ENCODE peak calls at places on chromosomes 13 and 19, in four cellular contexts. C is GM20000, B is breast epithelium, E is AG09319. L is an unnamed sample.

GRCh38 chr19:56810260-56810659 is 30.3 kb downstream of the PEG3 start:
- DNase-seq in C (no peak), B (no peak), E (no peak), L (no peak)

GRCh38 chr13:100835695-100836094 is 161.1 kb upstream of the TMTC4 start:
- DNase-seq in C (no peak), B (no peak), E (no peak), L (no peak)

GRCh38 chr19:42553292-42554045 is 25.2 kb upstream of the CEACAM1 start:
- DNase-seq in C (no peak), B (no peak), E (peak; percentile 32), L (no peak)

GRCh38 chr13:114108894-114109293 is 23.5 kb downstream of the RASA3 start:
- DNase-seq in C (no peak), B (peak; percentile 36), E (no peak), L (no peak)

GRCh38 chr19:55373993-55374757 is 2.5 kb upstream of the TMEM190 start:
- DNase-seq in C (no peak), B (no peak), E (no peak), L (no peak)

GRCh38 chr19:1125601-1126533 is 22.1 kb downstream of the GPX4 start:
- DNase-seq in C (no peak), B (no peak), E (no peak), L (no peak)

GRCh38 chr19:10086904-10087256 is 763 bp downstream of the SHFL start:
- DNase-seq in C (no peak), B (no peak), E (no peak), L (peak; percentile 60)

GRCh38 chr13:101258071-101258470 is 158.2 kb downstream of the NALCN start:
- DNase-seq in C (peak; percentile 12), B (no peak), E (peak; percentile 23), L (peak; percentile 87)

GRCh38 chr13:105759467-105759866 is 776.0 kb downstream of the EFNB2 start:
- DNase-seq in C (no peak), B (no peak), E (no peak), L (no peak)

GRCh38 chr13:98599502-98600328 is 22.8 kb upstream of the STK24 start:
- DNase-seq in C (no peak), B (no peak), E (no peak), L (no peak)

GRCh38 chr13:50523307-50523706 is 320.2 kb downstream of the DLEU7 start:
- DNase-seq in C (no peak), B (no peak), E (no peak), L (no peak)

GRCh38 chr19:12806242-12807131 is at the start of gene RNASEH2A:
- DNase-seq in C (peak; percentile 98), B (peak; percentile 86), E (peak; percentile 69), L (peak; percentile 93)

GRCh38 chr19:38388310-38389100 is at the start of gene SPRED3:
- DNase-seq in C (no peak), B (no peak), E (no peak), L (no peak)

GRCh38 chr19:40553885-40554857 is 22.5 kb upstream of the SHKBP1 start:
- DNase-seq in C (no peak), B (no peak), E (no peak), L (no peak)

GRCh38 chr19:20250627-20251026 is 83.6 kb downstream of the ZNF486 start:
- DNase-seq in C (no peak), B (no peak), E (no peak), L (no peak)

GRCh38 chr19:20245309-20245708 is 78.3 kb downstream of the ZNF486 start:
- DNase-seq in C (no peak), B (no peak), E (no peak), L (no peak)

GRCh38 chr19:20244356-20244755 is 77.3 kb downstream of the ZNF486 start:
- DNase-seq in C (no peak), B (no peak), E (no peak), L (peak; percentile 7)

GRCh38 chr19:20243629-20244028 is 76.6 kb downstream of the ZNF486 start:
- DNase-seq in C (no peak), B (no peak), E (no peak), L (no peak)

GRCh38 chr19:20247016-20247683 is 80.1 kb downstream of the ZNF486 start:
- DNase-seq in C (no peak), B (no peak), E (no peak), L (peak; percentile 64)
- TF ChIP-seq CTCF in C (no peak), B (peak; percentile 49), E (peak; percentile 7), L (peak; percentile 41)

DNA sequence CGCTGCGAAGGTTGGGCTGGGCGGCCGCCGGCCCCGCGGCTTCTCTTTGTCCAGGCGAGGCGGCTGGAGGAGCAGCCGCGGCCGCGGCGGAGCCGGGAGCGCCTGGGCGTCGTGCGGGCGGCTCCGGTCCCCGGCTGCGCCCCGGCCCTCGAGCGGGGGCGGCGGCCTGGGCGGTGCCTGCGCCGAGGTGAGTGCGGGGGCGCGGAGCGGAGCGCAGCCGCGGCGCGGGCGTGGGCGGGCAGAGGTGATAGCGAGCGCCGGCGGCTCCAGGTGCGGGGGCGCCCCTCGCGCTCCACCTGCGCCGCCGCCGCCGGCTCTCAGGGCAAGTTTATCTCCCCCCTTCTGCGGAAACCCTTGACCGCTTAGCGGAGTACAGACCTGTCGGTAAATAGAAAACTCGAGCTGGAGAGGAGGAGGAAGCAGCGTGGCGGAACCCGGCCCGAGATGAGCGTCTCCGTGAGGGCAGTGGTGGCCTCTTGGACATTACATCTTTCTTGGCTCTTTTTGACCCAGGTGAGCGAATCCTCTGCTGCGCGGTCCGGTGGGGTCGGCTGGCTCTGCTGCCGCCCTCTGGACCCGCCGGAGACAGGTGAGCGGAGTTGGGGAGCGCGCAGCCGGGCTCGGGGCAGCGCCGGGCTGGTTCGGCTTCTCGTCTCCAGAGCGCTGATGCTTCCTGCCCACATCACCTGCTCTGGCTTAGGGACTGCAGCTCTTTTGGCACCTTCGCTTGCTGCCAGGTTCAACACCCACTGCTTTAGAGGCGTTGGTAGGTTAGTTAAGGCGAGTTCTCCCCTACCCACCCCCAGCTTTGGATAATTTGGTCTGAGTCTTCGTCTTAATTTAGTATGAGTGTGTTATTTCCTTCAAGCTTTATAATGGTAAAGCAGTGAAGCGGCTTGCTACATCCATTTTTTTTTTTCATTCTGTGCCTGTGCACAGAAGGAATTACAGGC is at the start of gene MTUS2:
- DNase-seq in C (no peak), B (no peak), E (no peak), L (peak; percentile 25)
- TF ChIP-seq CTCF in C (no peak), B (no peak), E (no peak), L (peak; percentile 13)

GRCh38 chr13:36848228-36848982 is 29.4 kb downstream of the RFXAP start:
- DNase-seq in C (no peak), B (no peak), E (no peak), L (peak; percentile 34)
- TF ChIP-seq CTCF in C (no peak), B (no peak), E (peak; percentile 13), L (no peak)

GRCh38 chr19:36054733-36055686 is at the start of gene WDR62:
- DNase-seq in C (peak; percentile 97), B (peak; percentile 93), E (no peak), L (peak; percentile 96)

GRCh38 chr19:36058481-36059179 is 3.9 kb downstream of the WDR62 start:
- DNase-seq in C (no peak), B (no peak), E (no peak), L (no peak)

GRCh38 chr19:36051236-36051635 is 2.8 kb downstream of the THAP8 start:
- DNase-seq in C (no peak), B (no peak), E (no peak), L (peak; percentile 22)

GRCh38 chr19:36051637-36052036 is 2.4 kb downstream of the THAP8 start:
- DNase-seq in C (no peak), B (no peak), E (no peak), L (no peak)

DNA sequence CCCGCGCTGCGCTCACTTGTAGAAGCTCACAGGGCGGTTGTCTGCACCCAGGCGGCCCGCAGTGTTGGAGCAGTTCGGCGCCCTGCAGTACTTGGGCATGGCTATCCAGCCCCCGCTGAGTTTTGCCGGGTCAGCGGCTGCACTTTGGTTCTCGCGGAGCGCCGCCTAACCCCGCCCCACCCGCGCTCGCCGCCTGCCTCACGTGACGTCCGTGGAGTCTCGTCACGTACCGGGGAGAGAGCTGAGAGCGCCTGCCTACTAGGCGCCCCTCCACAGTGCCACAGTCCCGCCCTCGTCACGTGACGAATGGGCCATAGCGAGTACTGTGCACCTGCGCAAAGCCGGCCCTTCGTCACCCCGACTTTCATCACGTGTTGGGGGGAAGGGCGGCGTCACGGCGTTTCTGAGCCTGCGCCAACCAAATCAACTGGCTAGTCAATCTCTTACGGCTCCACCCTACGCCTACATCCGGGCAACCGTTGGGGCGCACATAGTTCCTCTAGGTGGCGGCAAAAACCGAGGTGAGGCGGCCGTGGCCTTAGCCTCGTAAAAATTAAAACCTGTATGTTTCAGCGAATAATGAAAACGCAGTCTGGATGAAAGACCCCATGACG is at the start of gene THAP8:
- DNase-seq in C (peak; percentile 99), B (peak; percentile 100), E (peak; percentile 98), L (peak; percentile 100)
- TF ChIP-seq CTCF in C (peak; percentile 15), B (peak; percentile 72), E (peak; percentile 57), L (peak; percentile 45)